ENCODE peak calls at places on chromosomes 3 and 15, in six cellular contexts. W, K, Y, I, O and N are unnamed samples.

GRCh38 chr15:52656412-52656811 is 22.8 kb downstream of the ATOSA start:
- ATAC-seq in W (no peak), K (no peak), Y (no peak), I (no peak), O (no peak), N (no peak)

GRCh38 chr3:51722362-51722761 is 15.5 kb downstream of the GRM2 start:
- ATAC-seq in W (no peak), K (peak; percentile 28), Y (no peak), I (no peak), O (no peak), N (no peak)

GRCh38 chr15:90029024-90029423 is 27.9 kb downstream of the ZNF710 start:
- ATAC-seq in W (no peak), K (no peak), Y (no peak), I (peak; percentile 75), O (no peak), N (no peak)

GRCh38 chr3:16318216-16318615 is 53.2 kb downstream of the OXNAD1 start:
- ATAC-seq in W (no peak), K (no peak), Y (no peak), I (no peak), O (no peak), N (no peak)

GRCh38 chr3:108125550-108126071 is 34.8 kb upstream of the CD47 start:
- ATAC-seq in W (peak; percentile 75), K (no peak), Y (peak; percentile 82), I (no peak), O (no peak), N (peak; percentile 56)

GRCh38 chr15:56390739-56391267 is 25.6 kb downstream of the TEX9 start:
- ATAC-seq in W (no peak), K (no peak), Y (no peak), I (no peak), O (no peak), N (no peak)

GRCh38 chr15:57133127-57133968 is 214.9 kb downstream of the TCF12 start:
- ATAC-seq in W (peak; percentile 70), K (no peak), Y (no peak), I (no peak), O (no peak), N (no peak)

GRCh38 chr3:43497905-43498365 is 123.9 kb downstream of the ANO10 start:
- ATAC-seq in W (no peak), K (no peak), Y (peak; percentile 28), I (no peak), O (no peak), N (no peak)

GRCh38 chr3:7520059-7520458 is 659.1 kb downstream of the GRM7 start:
- ATAC-seq in W (no peak), K (no peak), Y (no peak), I (no peak), O (no peak), N (no peak)

GRCh38 chr3:192207661-192208060 is 519.7 kb downstream of the FGF12 start:
- ATAC-seq in W (no peak), K (no peak), Y (no peak), I (no peak), O (no peak), N (no peak)

GRCh38 chr3:88195951-88196434 is 46.2 kb downstream of the C3orf38 start:
- ATAC-seq in W (peak; percentile 32), K (no peak), Y (peak; percentile 96), I (no peak), O (no peak), N (no peak)

GRCh38 chr3:193656878-193657282 is 63.9 kb downstream of the OPA1 start:
- ATAC-seq in W (no peak), K (no peak), Y (peak; percentile 18), I (no peak), O (no peak), N (no peak)

GRCh38 chr3:14606663-14607339 is 44.8 kb upstream of the CCDC174 start:
- ATAC-seq in W (no peak), K (no peak), Y (no peak), I (no peak), O (no peak), N (no peak)

GRCh38 chr3:88090681-88091080 is 31.6 kb downstream of the ZNF654 start:
- ATAC-seq in W (no peak), K (no peak), Y (no peak), I (no peak), O (no peak), N (no peak)

GRCh38 chr3:32820971-32821685 is 3.3 kb downstream of the TRIM71 start:
- ATAC-seq in W (no peak), K (no peak), Y (no peak), I (no peak), O (no peak), N (no peak)

GRCh38 chr3:98763076-98763475 is at the start of gene ST3GAL6:
- ATAC-seq in W (peak; percentile 67), K (no peak), Y (no peak), I (peak; percentile 40), O (peak; percentile 78), N (peak; percentile 70)

GRCh38 chr15:78564743-78565096 is 600 bp upstream of the CHRNA5 start:
- ATAC-seq in W (no peak), K (no peak), Y (no peak), I (peak; percentile 9), O (no peak), N (no peak)

GRCh38 chr3:110381992-110382391 is 689.6 kb upstream of the NECTIN3 start:
- ATAC-seq in W (no peak), K (no peak), Y (no peak), I (peak; percentile 31), O (no peak), N (no peak)

GRCh38 chr3:51978143-51978502 is 3.3 kb downstream of the ABHD14A start:
- ATAC-seq in W (no peak), K (no peak), Y (no peak), I (no peak), O (no peak), N (no peak)

GRCh38 chr15:97446138-97446537 is 514.4 kb upstream of the ARRDC4 start:
- ATAC-seq in W (no peak), K (no peak), Y (no peak), I (no peak), O (no peak), N (no peak)

DNA sequence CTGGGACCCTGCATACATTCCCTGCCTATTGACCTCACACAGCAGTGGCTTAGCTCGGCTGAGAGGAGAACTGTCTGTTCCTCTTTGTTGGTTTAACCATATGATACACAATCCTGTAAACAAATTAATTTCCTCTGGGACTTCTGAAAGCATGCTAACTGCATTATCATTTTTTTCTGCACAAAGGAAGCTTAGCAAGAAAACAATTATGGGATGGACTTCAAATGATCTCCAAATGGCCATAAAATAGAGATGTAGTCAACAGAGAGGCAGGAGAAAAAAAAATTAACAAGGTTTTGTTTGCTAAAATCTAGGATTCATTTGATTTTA is 14.4 kb upstream of the TMC3 start:
- ATAC-seq in W (no peak), K (no peak), Y (no peak), I (no peak), O (no peak), N (no peak)
- TF ChIP-seq POLR2AphosphoS5 in W (no peak), K (no peak), Y (no peak), I (no peak), O (no peak), N (no peak)

GRCh38 chr15:34367128-34368081 is at the start of gene LPCAT4:
- ATAC-seq in W (peak; percentile 86), K (peak; percentile 87), Y (peak; percentile 95), I (peak; percentile 90), O (peak; percentile 98), N (peak; percentile 96)
- TF ChIP-seq POLR2A in W (peak; percentile 76), K (peak; percentile 88), Y (peak; percentile 86), I (peak; percentile 74), O (no peak), N (peak; percentile 74)

GRCh38 chr3:50235716-50236483 is at the start of gene GNAI2:
- ATAC-seq in W (peak; percentile 93), K (peak; percentile 92), Y (peak; percentile 98), I (peak; percentile 93), O (peak; percentile 95), N (peak; percentile 95)
- TF ChIP-seq POLR2AphosphoS5 in W (peak; percentile 91), K (peak; percentile 96), Y (no peak), I (peak; percentile 74), O (peak; percentile 99), N (peak; percentile 96)

DNA sequence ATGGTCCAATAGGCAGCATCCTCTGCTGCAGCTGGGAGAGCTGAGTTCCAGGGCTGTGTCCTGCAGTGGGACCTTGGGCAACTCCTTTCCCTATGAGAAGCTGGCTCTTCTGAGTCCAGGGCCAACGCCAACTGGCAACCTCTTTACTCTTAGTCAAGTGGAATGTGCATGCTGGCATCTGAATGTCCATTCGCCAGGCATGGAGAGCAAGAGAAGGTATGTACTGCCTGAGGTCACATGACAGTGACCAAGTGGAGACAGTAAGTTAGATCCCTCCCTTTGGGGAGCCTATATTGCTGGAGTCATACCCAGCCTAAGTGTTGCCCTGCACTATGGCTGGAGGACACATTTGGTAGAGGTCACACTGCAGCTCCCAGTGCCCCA is 12.1 kb downstream of the HEMK1 start:
- ATAC-seq in W (no peak), K (no peak), Y (no peak), I (no peak), O (no peak), N (no peak)
- TF ChIP-seq POLR2A in W (no peak), K (no peak), Y (no peak), I (no peak), O (no peak), N (no peak)

GRCh38 chr3:79410617-79411016 is 357.2 kb downstream of the ROBO1 start:
- ATAC-seq in W (no peak), K (no peak), Y (no peak), I (no peak), O (no peak), N (no peak)

GRCh38 chr3:79414035-79414434 is 353.8 kb downstream of the ROBO1 start:
- ATAC-seq in W (no peak), K (no peak), Y (no peak), I (no peak), O (no peak), N (no peak)

GRCh38 chr3:79419222-79419621 is 348.6 kb downstream of the ROBO1 start:
- ATAC-seq in W (no peak), K (no peak), Y (no peak), I (no peak), O (no peak), N (no peak)

GRCh38 chr3:79415351-79415750 is 352.4 kb downstream of the ROBO1 start:
- ATAC-seq in W (no peak), K (no peak), Y (no peak), I (no peak), O (no peak), N (no peak)

DNA sequence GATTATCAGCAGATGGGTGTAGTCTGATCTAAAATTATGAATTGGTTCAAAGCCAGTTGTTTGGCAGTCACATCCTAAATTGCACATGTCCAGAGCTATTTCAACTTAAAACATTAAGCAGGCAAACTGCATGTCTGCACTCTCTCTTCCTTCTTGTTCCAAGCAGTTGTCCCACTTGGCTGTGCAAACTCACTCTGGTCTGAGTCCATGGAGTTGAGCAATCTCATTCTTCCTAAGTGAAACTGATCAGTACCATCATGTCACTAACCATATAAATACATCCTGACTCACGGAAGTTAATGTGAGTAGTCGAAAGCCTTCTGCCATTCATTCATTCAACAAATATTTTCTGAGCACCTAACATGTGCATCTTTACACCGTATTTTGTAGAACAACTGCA is 353.0 kb downstream of the ROBO1 start:
- ATAC-seq in W (no peak), K (no peak), Y (no peak), I (no peak), O (peak; percentile 91), N (peak; percentile 85)
- TF ChIP-seq POLR2AphosphoS5 in W (no peak), K (no peak), Y (no peak), I (no peak), O (peak; percentile 26), N (peak; percentile 7)